ENCODE peak calls at places on chromosomes 5 and 9, in nine cellular contexts. One of them, this sample, is unnamed.

GRCh38 chr5:20694121-20694520 is 706.1 kb upstream of the CDH18 start:
- DNase-seq in substantia nigra: no peak
- DNase-seq in CD4-positive, alpha-beta memory T cell: no peak
- DNase-seq in GM23248: no peak
- DNase-seq in ovary: no peak
- DNase-seq in aorta: no peak
- DNase-seq in neuronal stem cell: no peak
- DNase-seq in dorsolateral prefrontal cortex: no peak
- DNase-seq in breast epithelium: no peak
- DNase-seq in this sample: no peak

GRCh38 chr9:101443358-101443757 is 7.8 kb upstream of the ALDOB start:
- DNase-seq in substantia nigra: peak; percentile 88
- DNase-seq in CD4-positive, alpha-beta memory T cell: no peak
- DNase-seq in GM23248: no peak
- DNase-seq in ovary: no peak
- DNase-seq in aorta: no peak
- DNase-seq in neuronal stem cell: no peak
- DNase-seq in dorsolateral prefrontal cortex: peak; percentile 51
- DNase-seq in breast epithelium: no peak
- DNase-seq in this sample: no peak

GRCh38 chr9:91842358-91842757 is 107.7 kb downstream of the ROR2 start:
- DNase-seq in substantia nigra: no peak
- DNase-seq in CD4-positive, alpha-beta memory T cell: no peak
- DNase-seq in GM23248: no peak
- DNase-seq in ovary: no peak
- DNase-seq in aorta: no peak
- DNase-seq in neuronal stem cell: no peak
- DNase-seq in dorsolateral prefrontal cortex: no peak
- DNase-seq in breast epithelium: no peak
- DNase-seq in this sample: no peak

GRCh38 chr9:133657120-133657661 is 21.0 kb downstream of the DBH start:
- DNase-seq in substantia nigra: peak; percentile 70
- DNase-seq in CD4-positive, alpha-beta memory T cell: no peak
- DNase-seq in GM23248: peak; percentile 30
- DNase-seq in ovary: no peak
- DNase-seq in aorta: no peak
- DNase-seq in neuronal stem cell: no peak
- DNase-seq in dorsolateral prefrontal cortex: no peak
- DNase-seq in breast epithelium: no peak
- DNase-seq in this sample: no peak

GRCh38 chr9:72753261-72753893 is 199.5 kb downstream of the ALDH1A1 start:
- DNase-seq in substantia nigra: peak; percentile 4
- DNase-seq in CD4-positive, alpha-beta memory T cell: no peak
- DNase-seq in GM23248: peak; percentile 47
- DNase-seq in ovary: no peak
- DNase-seq in aorta: no peak
- DNase-seq in neuronal stem cell: no peak
- DNase-seq in dorsolateral prefrontal cortex: peak; percentile 27
- DNase-seq in breast epithelium: no peak
- DNase-seq in this sample: no peak

GRCh38 chr5:37768362-37768761 is 71.5 kb downstream of the GDNF start:
- DNase-seq in substantia nigra: no peak
- DNase-seq in CD4-positive, alpha-beta memory T cell: no peak
- DNase-seq in GM23248: no peak
- DNase-seq in ovary: no peak
- DNase-seq in aorta: no peak
- DNase-seq in neuronal stem cell: no peak
- DNase-seq in dorsolateral prefrontal cortex: no peak
- DNase-seq in breast epithelium: no peak
- DNase-seq in this sample: no peak

GRCh38 chr5:8184455-8185063 is 315.6 kb downstream of the MTRR start:
- DNase-seq in substantia nigra: peak; percentile 1
- DNase-seq in CD4-positive, alpha-beta memory T cell: no peak
- DNase-seq in GM23248: peak; percentile 29
- DNase-seq in ovary: peak; percentile 45
- DNase-seq in aorta: no peak
- DNase-seq in neuronal stem cell: peak; percentile 8
- DNase-seq in dorsolateral prefrontal cortex: no peak
- DNase-seq in breast epithelium: no peak
- DNase-seq in this sample: no peak

GRCh38 chr5:127995556-127995955 is 88.0 kb upstream of the SLC12A2 start:
- DNase-seq in substantia nigra: no peak
- DNase-seq in CD4-positive, alpha-beta memory T cell: no peak
- DNase-seq in GM23248: no peak
- DNase-seq in ovary: no peak
- DNase-seq in aorta: no peak
- DNase-seq in neuronal stem cell: no peak
- DNase-seq in dorsolateral prefrontal cortex: no peak
- DNase-seq in breast epithelium: no peak
- DNase-seq in this sample: no peak

GRCh38 chr9:77751341-77752091 is 103.4 kb upstream of the GNA14 start:
- DNase-seq in substantia nigra: peak; percentile 34
- DNase-seq in CD4-positive, alpha-beta memory T cell: no peak
- DNase-seq in GM23248: peak; percentile 69
- DNase-seq in ovary: no peak
- DNase-seq in aorta: no peak
- DNase-seq in neuronal stem cell: peak; percentile 30
- DNase-seq in dorsolateral prefrontal cortex: no peak
- DNase-seq in breast epithelium: no peak
- DNase-seq in this sample: no peak

GRCh38 chr9:136693490-136694162 is 6.4 kb upstream of the AGPAT2 start:
- DNase-seq in substantia nigra: no peak
- DNase-seq in CD4-positive, alpha-beta memory T cell: no peak
- DNase-seq in GM23248: peak; percentile 71
- DNase-seq in ovary: peak; percentile 33
- DNase-seq in aorta: no peak
- DNase-seq in neuronal stem cell: no peak
- DNase-seq in dorsolateral prefrontal cortex: no peak
- DNase-seq in breast epithelium: peak; percentile 79
- DNase-seq in this sample: no peak

GRCh38 chr5:21654551-21654950 is 1198.6 kb downstream of the CDH12 start:
- DNase-seq in substantia nigra: no peak
- DNase-seq in CD4-positive, alpha-beta memory T cell: no peak
- DNase-seq in GM23248: no peak
- DNase-seq in ovary: no peak
- DNase-seq in aorta: no peak
- DNase-seq in neuronal stem cell: no peak
- DNase-seq in dorsolateral prefrontal cortex: no peak
- DNase-seq in breast epithelium: no peak
- DNase-seq in this sample: no peak

GRCh38 chr9:92714787-92715487 is 45.0 kb upstream of the IPPK start:
- DNase-seq in substantia nigra: peak; percentile 38
- DNase-seq in CD4-positive, alpha-beta memory T cell: no peak
- DNase-seq in GM23248: no peak
- DNase-seq in ovary: peak; percentile 88
- DNase-seq in aorta: peak; percentile 43
- DNase-seq in neuronal stem cell: no peak
- DNase-seq in dorsolateral prefrontal cortex: no peak
- DNase-seq in breast epithelium: no peak
- DNase-seq in this sample: no peak

GRCh38 chr5:178434851-178435250 is 155.3 kb downstream of the COL23A1 start:
- DNase-seq in substantia nigra: peak; percentile 76
- DNase-seq in CD4-positive, alpha-beta memory T cell: no peak
- DNase-seq in GM23248: no peak
- DNase-seq in ovary: peak; percentile 46
- DNase-seq in aorta: peak; percentile 57
- DNase-seq in neuronal stem cell: no peak
- DNase-seq in dorsolateral prefrontal cortex: peak; percentile 26
- DNase-seq in breast epithelium: no peak
- DNase-seq in this sample: peak; percentile 79

GRCh38 chr5:157552650-157553049 is 22.9 kb downstream of the ADAM19 start:
- DNase-seq in substantia nigra: no peak
- DNase-seq in CD4-positive, alpha-beta memory T cell: no peak
- DNase-seq in GM23248: no peak
- DNase-seq in ovary: no peak
- DNase-seq in aorta: no peak
- DNase-seq in neuronal stem cell: no peak
- DNase-seq in dorsolateral prefrontal cortex: no peak
- DNase-seq in breast epithelium: no peak
- DNase-seq in this sample: no peak

GRCh38 chr5:157549954-157550549 is 25.5 kb downstream of the ADAM19 start:
- DNase-seq in substantia nigra: no peak
- DNase-seq in CD4-positive, alpha-beta memory T cell: no peak
- DNase-seq in GM23248: no peak
- DNase-seq in ovary: no peak
- DNase-seq in aorta: no peak
- DNase-seq in neuronal stem cell: no peak
- DNase-seq in dorsolateral prefrontal cortex: no peak
- DNase-seq in breast epithelium: no peak
- DNase-seq in this sample: no peak

GRCh38 chr5:157548513-157549282 is 26.9 kb downstream of the ADAM19 start:
- DNase-seq in substantia nigra: no peak
- DNase-seq in CD4-positive, alpha-beta memory T cell: no peak
- DNase-seq in GM23248: peak; percentile 97
- DNase-seq in ovary: no peak
- DNase-seq in aorta: no peak
- DNase-seq in neuronal stem cell: no peak
- DNase-seq in dorsolateral prefrontal cortex: no peak
- DNase-seq in breast epithelium: no peak
- DNase-seq in this sample: no peak

GRCh38 chr5:157549283-157549629 is 26.3 kb downstream of the ADAM19 start:
- DNase-seq in substantia nigra: no peak
- DNase-seq in CD4-positive, alpha-beta memory T cell: no peak
- DNase-seq in GM23248: peak; percentile 56
- DNase-seq in ovary: no peak
- DNase-seq in aorta: no peak
- DNase-seq in neuronal stem cell: no peak
- DNase-seq in dorsolateral prefrontal cortex: no peak
- DNase-seq in breast epithelium: no peak
- DNase-seq in this sample: no peak

GRCh38 chr5:157550668-157551067 is 24.9 kb downstream of the ADAM19 start:
- DNase-seq in substantia nigra: no peak
- DNase-seq in CD4-positive, alpha-beta memory T cell: no peak
- DNase-seq in GM23248: no peak
- DNase-seq in ovary: no peak
- DNase-seq in aorta: no peak
- DNase-seq in neuronal stem cell: no peak
- DNase-seq in dorsolateral prefrontal cortex: no peak
- DNase-seq in breast epithelium: no peak
- DNase-seq in this sample: no peak
- H3K27ac ChIP-seq in substantia nigra: no peak overlapping the region
- H3K27ac ChIP-seq in CD4-positive, alpha-beta memory T cell: no peak overlapping the region
- H3K27ac ChIP-seq in GM23248: no peak overlapping the region
- H3K27ac ChIP-seq in ovary: no peak overlapping the region
- H3K27ac ChIP-seq in aorta: no peak overlapping the region
- H3K27ac ChIP-seq in neuronal stem cell: no peak overlapping the region
- H3K27ac ChIP-seq in dorsolateral prefrontal cortex: no peak overlapping the region
- H3K27ac ChIP-seq in breast epithelium: no peak overlapping the region
- H3K27ac ChIP-seq in this sample: peak overlapping the region; percentile 2

DNA sequence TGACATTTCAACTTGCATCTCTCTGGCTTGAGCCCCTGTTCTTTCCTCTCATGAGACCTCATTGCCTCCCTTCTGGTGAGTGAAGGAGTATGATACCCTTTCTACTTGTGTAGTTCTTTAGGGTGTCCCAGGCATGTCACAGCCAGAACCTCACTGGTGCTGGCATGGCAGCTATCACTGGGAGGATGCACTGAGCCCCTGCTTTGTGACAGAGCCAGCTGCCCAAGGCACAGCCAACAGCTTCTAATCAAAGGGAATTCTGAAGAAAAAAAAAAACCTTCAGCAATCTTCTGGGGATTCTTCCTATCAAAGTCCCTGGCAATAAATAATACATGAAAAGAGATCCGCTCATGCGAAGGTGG is 652.6 kb upstream of the KLF4 start:
- DNase-seq in substantia nigra: no peak
- DNase-seq in CD4-positive, alpha-beta memory T cell: no peak
- DNase-seq in GM23248: no peak
- DNase-seq in ovary: no peak
- DNase-seq in aorta: no peak
- DNase-seq in neuronal stem cell: no peak
- DNase-seq in dorsolateral prefrontal cortex: no peak
- DNase-seq in breast epithelium: no peak
- DNase-seq in this sample: no peak
- H3K27ac ChIP-seq in substantia nigra: peak overlapping the region; percentile 56
- H3K27ac ChIP-seq in CD4-positive, alpha-beta memory T cell: no peak overlapping the region
- H3K27ac ChIP-seq in GM23248: peak overlapping the region; percentile 63
- H3K27ac ChIP-seq in ovary: peak overlapping the region; percentile 43
- H3K27ac ChIP-seq in aorta: peak overlapping the region; percentile 96
- H3K27ac ChIP-seq in neuronal stem cell: peak overlapping the region; percentile 53
- H3K27ac ChIP-seq in dorsolateral prefrontal cortex: peak overlapping the region; percentile 3
- H3K27ac ChIP-seq in breast epithelium: peak overlapping the region; percentile 75
- H3K27ac ChIP-seq in this sample: peak overlapping the region; percentile 59

GRCh38 chr5:177335043-177335700 is 16.3 kb downstream of the LMAN2 start:
- DNase-seq in substantia nigra: no peak
- DNase-seq in CD4-positive, alpha-beta memory T cell: no peak
- DNase-seq in GM23248: no peak
- DNase-seq in ovary: no peak
- DNase-seq in aorta: no peak
- DNase-seq in neuronal stem cell: no peak
- DNase-seq in dorsolateral prefrontal cortex: no peak
- DNase-seq in breast epithelium: no peak
- DNase-seq in this sample: no peak
- H3K27ac ChIP-seq in substantia nigra: no peak overlapping the region
- H3K27ac ChIP-seq in CD4-positive, alpha-beta memory T cell: no peak overlapping the region
- H3K27ac ChIP-seq in GM23248: no peak overlapping the region
- H3K27ac ChIP-seq in ovary: no peak overlapping the region
- H3K27ac ChIP-seq in aorta: no peak overlapping the region
- H3K27ac ChIP-seq in neuronal stem cell: no peak overlapping the region
- H3K27ac ChIP-seq in dorsolateral prefrontal cortex: no peak overlapping the region
- H3K27ac ChIP-seq in breast epithelium: no peak overlapping the region
- H3K27ac ChIP-seq in this sample: peak overlapping the region; percentile 46

GRCh38 chr5:157523976-157524375 is 51.6 kb downstream of the ADAM19 start:
- DNase-seq in substantia nigra: no peak
- DNase-seq in CD4-positive, alpha-beta memory T cell: no peak
- DNase-seq in GM23248: no peak
- DNase-seq in ovary: no peak
- DNase-seq in aorta: no peak
- DNase-seq in neuronal stem cell: no peak
- DNase-seq in dorsolateral prefrontal cortex: no peak
- DNase-seq in breast epithelium: no peak
- DNase-seq in this sample: no peak
- H3K27ac ChIP-seq in substantia nigra: no peak overlapping the region
- H3K27ac ChIP-seq in CD4-positive, alpha-beta memory T cell: no peak overlapping the region
- H3K27ac ChIP-seq in GM23248: no peak overlapping the region
- H3K27ac ChIP-seq in ovary: no peak overlapping the region
- H3K27ac ChIP-seq in aorta: peak overlapping the region; percentile 4
- H3K27ac ChIP-seq in neuronal stem cell: no peak overlapping the region
- H3K27ac ChIP-seq in dorsolateral prefrontal cortex: no peak overlapping the region
- H3K27ac ChIP-seq in breast epithelium: no peak overlapping the region
- H3K27ac ChIP-seq in this sample: no peak overlapping the region

DNA sequence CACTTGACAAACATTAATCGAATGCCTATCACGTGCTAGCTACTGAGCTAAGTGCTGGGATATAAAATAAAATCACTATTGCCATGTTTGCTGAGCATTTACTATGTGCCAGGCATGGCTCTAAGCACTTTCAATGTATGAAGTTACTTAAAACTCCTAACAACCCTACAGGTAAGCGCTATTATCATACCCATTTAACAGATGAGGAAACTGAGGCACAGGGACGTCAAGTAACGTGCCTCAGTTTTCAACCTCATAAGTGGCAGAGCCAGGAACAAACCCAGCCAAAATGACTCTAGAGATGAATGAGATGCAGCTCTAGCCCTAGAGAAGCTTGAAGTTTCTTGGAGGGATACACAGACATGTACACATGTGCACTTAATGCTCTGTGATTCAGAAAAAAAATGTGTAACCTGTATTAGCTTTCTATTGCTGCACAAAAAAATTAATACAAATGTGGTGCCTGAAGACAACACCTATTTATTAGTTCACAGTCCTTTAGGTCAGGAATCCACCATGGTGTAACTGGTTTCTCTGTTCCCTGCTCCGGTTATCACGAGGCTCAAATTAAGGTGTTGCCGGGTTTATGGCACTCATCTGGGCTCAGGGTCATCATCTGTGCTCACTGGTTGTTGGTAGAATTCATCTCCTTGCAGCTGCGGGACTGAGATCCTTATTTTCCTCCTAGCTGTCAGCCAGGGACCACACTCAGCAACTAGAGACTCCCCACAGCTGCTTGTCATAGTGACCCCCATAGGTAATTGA is 33.7 kb downstream of the TTLL11 start:
- DNase-seq in substantia nigra: no peak
- DNase-seq in CD4-positive, alpha-beta memory T cell: no peak
- DNase-seq in GM23248: no peak
- DNase-seq in ovary: no peak
- DNase-seq in aorta: no peak
- DNase-seq in neuronal stem cell: no peak
- DNase-seq in dorsolateral prefrontal cortex: no peak
- DNase-seq in breast epithelium: no peak
- DNase-seq in this sample: no peak
- H3K27ac ChIP-seq in substantia nigra: no peak overlapping the region
- H3K27ac ChIP-seq in CD4-positive, alpha-beta memory T cell: no peak overlapping the region
- H3K27ac ChIP-seq in GM23248: no peak overlapping the region
- H3K27ac ChIP-seq in ovary: no peak overlapping the region
- H3K27ac ChIP-seq in aorta: no peak overlapping the region
- H3K27ac ChIP-seq in neuronal stem cell: no peak overlapping the region
- H3K27ac ChIP-seq in dorsolateral prefrontal cortex: no peak overlapping the region
- H3K27ac ChIP-seq in breast epithelium: no peak overlapping the region
- H3K27ac ChIP-seq in this sample: peak overlapping the region; percentile 12